ENCODE peak calls at places on chromosomes 4 and X, in four cellular contexts. D is activated CD4-positive, CD25-positive, alpha-beta regulatory T cell; C is anterior cingulate cortex; B is HCT116. Z is an unnamed sample.

GRCh38 chrX:153530411-153531145 is 13.1 kb downstream of the ATP2B3 start:
- DNase-seq in B (no peak), D (no peak), C (no peak), Z (no peak)

GRCh38 chr4:15771419-15772058 is 6.6 kb upstream of the CD38 start:
- DNase-seq in C (no peak), D (no peak), B (no peak), Z (no peak)

GRCh38 chr4:120175272-120175671 is 108.6 kb upstream of the MAD2L1 start:
- DNase-seq in C (no peak), D (no peak), B (no peak), Z (peak; percentile 25)

GRCh38 chr4:182645511-182645910 is 271.7 kb downstream of the DCTD start:
- DNase-seq in D (no peak), B (no peak), C (no peak), Z (no peak)

GRCh38 chrX:11103006-11103405 is 8.1 kb upstream of the HCCS start:
- DNase-seq in B (no peak), D (no peak), C (no peak), Z (no peak)

GRCh38 chr4:143558823-143559756 is 45.6 kb downstream of the SMARCA5 start:
- DNase-seq in D (peak; percentile 44), B (no peak), C (no peak), Z (peak; percentile 67)

GRCh38 chr4:112898357-112899141 is 150.9 kb upstream of the ANK2 start:
- DNase-seq in B (no peak), C (no peak), D (no peak), Z (no peak)

GRCh38 chr4:140755811-140756291 is 334 bp downstream of the TBC1D9 start:
- DNase-seq in D (peak; percentile 1), B (no peak), C (no peak), Z (peak; percentile 48)

GRCh38 chr4:147094228-147094627 is 148.6 kb upstream of the TTC29 start:
- DNase-seq in D (no peak), C (no peak), B (no peak), Z (no peak)

GRCh38 chr4:148831945-148832344 is 389.7 kb upstream of the NR3C2 start:
- DNase-seq in B (peak; percentile 4), D (no peak), C (no peak), Z (no peak)

GRCh38 chr4:71518283-71518989 is 179.6 kb downstream of the SLC4A4 start:
- DNase-seq in C (no peak), D (no peak), B (no peak), Z (no peak)

GRCh38 chr4:1290165-1290977 is 680 bp downstream of the MAEA start:
- DNase-seq in D (no peak), B (no peak), C (no peak), Z (peak; percentile 46)

GRCh38 chr4:168920438-168921081 is 89.5 kb downstream of the CBR4 start:
- DNase-seq in D (no peak), C (no peak), B (no peak), Z (no peak)

GRCh38 chr4:73034896-73035295 is 34.6 kb downstream of the COX18 start:
- DNase-seq in B (no peak), C (no peak), D (no peak), Z (peak; percentile 35)

GRCh38 chrX:38985375-38985774 is 184.1 kb downstream of the MID1IP1 start:
- DNase-seq in B (no peak), D (no peak), C (no peak), Z (no peak)

GRCh38 chrX:119552508-119552907 is 12.7 kb downstream of the STEEP1 start:
- DNase-seq in B (no peak), D (no peak), C (no peak), Z (peak; percentile 90)

GRCh38 chr4:121728066-121728465 is 31.3 kb upstream of the ANXA5 start:
- DNase-seq in B (no peak), D (no peak), C (no peak), Z (no peak)

GRCh38 chrX:85243761-85244410 is at the start of the genes SATL1 and ZNF711:
- DNase-seq in C (peak; percentile 12), B (peak; percentile 13), D (no peak), Z (no peak)

GRCh38 chrX:65587616-65588526 is 53.3 kb upstream of the LAS1L start:
- DNase-seq in C (no peak), D (no peak), B (no peak), Z (peak; percentile 49)

GRCh38 chr4:151407466-151408379 is 1.3 kb upstream of the FHIP1A start:
- DNase-seq in C (no peak), B (no peak), D (no peak), Z (peak; percentile 36)

GRCh38 chrX:78800114-78800513 is 52.6 kb downstream of the LPAR4 start:
- DNase-seq in D (no peak), C (no peak), B (no peak), Z (no peak)

GRCh38 chr4:126404549-126404948 is 1089.8 kb downstream of the FAT4 start:
- DNase-seq in B (no peak), D (no peak), C (no peak), Z (no peak)

GRCh38 chr4:155999743-156000142 is 46.1 kb upstream of the CTSO start:
- DNase-seq in D (no peak), B (peak; percentile 0), C (no peak), Z (no peak)

GRCh38 chrX:79506001-79506400 is 138.9 kb upstream of the ITM2A start:
- DNase-seq in D (no peak), C (no peak), B (no peak), Z (no peak)

GRCh38 chrX:139759637-139760036 is 51.7 kb upstream of the MCF2 start:
- DNase-seq in B (no peak), C (no peak), D (no peak), Z (peak; percentile 0)

GRCh38 chrX:72308566-72309296 is 3.0 kb upstream of the CITED1 start:
- DNase-seq in D (no peak), B (peak; percentile 34), C (no peak), Z (peak; percentile 51)